ENCODE peak calls at places on chromosomes 2 and 18, in seven cellular contexts. Q is neuronal stem cell, C is IMR-90, P is mesendoderm, R is trophoblast cell, M is H9, L is H1. S is an unnamed sample.

GRCh38 chr2:96122391-96122790 is 6.0 kb upstream of the ADRA2B start:
- DNase-seq in R (no peak), Q (no peak), C (no peak), M (no peak), L (no peak), P (no peak), S (no peak)

GRCh38 chr18:58911241-58911640 is 46.6 kb downstream of the ZNF532 start:
- DNase-seq in L (no peak), P (peak; percentile 30), Q (no peak), C (peak; percentile 31), R (no peak), M (no peak), S (peak; percentile 43)

GRCh38 chr18:33744032-33744697 is 166.1 kb downstream of the ASXL3 start:
- DNase-seq in P (peak; percentile 13), Q (no peak), L (no peak), R (no peak), M (no peak), C (no peak), S (no peak)

GRCh38 chr2:20914771-20915170 is 91.9 kb upstream of the LDAH start:
- DNase-seq in L (no peak), R (no peak), C (no peak), P (no peak), M (no peak), Q (no peak), S (no peak)

GRCh38 chr2:203360833-203361430 is 32.7 kb downstream of the ABI2 start:
- DNase-seq in C (peak; percentile 19), M (no peak), P (no peak), R (no peak), L (no peak), Q (no peak), S (no peak)

GRCh38 chr2:218003994-218004419 is 1.2 kb upstream of the TNS1 start:
- DNase-seq in C (peak; percentile 95), Q (no peak), L (no peak), M (no peak), P (no peak), R (no peak), S (peak; percentile 48)

GRCh38 chr18:63689064-63689463 is 13.7 kb upstream of the SERPINB11 start:
- DNase-seq in Q (no peak), R (no peak), C (no peak), M (no peak), P (no peak), L (no peak), S (no peak)

GRCh38 chr18:11052800-11053199 is 96.6 kb downstream of the PIEZO2 start:
- DNase-seq in R (no peak), L (no peak), Q (no peak), C (peak; percentile 81), M (no peak), P (peak; percentile 49), S (peak; percentile 87)

GRCh38 chr2:120830096-120830830 is 94.6 kb downstream of the GLI2 start:
- DNase-seq in L (no peak), P (no peak), R (no peak), Q (no peak), C (no peak), M (no peak), S (no peak)

GRCh38 chr2:159497256-159497655 is 119.1 kb downstream of the BAZ2B start:
- DNase-seq in P (peak; percentile 54), M (no peak), R (peak; percentile 34), L (no peak), Q (no peak), C (peak; percentile 95), S (peak; percentile 96)

GRCh38 chr18:52392160-52392559 is 52.2 kb downstream of the DCC start:
- DNase-seq in L (no peak), M (no peak), C (peak; percentile 12), P (no peak), Q (no peak), R (no peak), S (no peak)

GRCh38 chr2:234392230-234392629 is 104.7 kb downstream of the ARL4C start:
- DNase-seq in L (no peak), M (no peak), C (no peak), R (no peak), P (no peak), Q (no peak), S (no peak)

GRCh38 chr2:226673314-226673723 is 126.3 kb downstream of the IRS1 start:
- DNase-seq in M (no peak), Q (no peak), L (no peak), P (peak; percentile 90), C (peak; percentile 94), R (peak; percentile 79), S (peak; percentile 77)

GRCh38 chr18:67525328-67526110 is 9.0 kb upstream of the DSEL start:
- DNase-seq in L (no peak), Q (peak; percentile 39), P (peak; percentile 90), M (no peak), C (peak; percentile 99), R (peak; percentile 90), S (peak; percentile 90)

GRCh38 chr2:157684940-157685466 is 56.3 kb upstream of the ACVR1C start:
- DNase-seq in R (no peak), M (no peak), L (no peak), C (no peak), Q (no peak), P (peak; percentile 22), S (no peak)

GRCh38 chr2:189142893-189143759 is 36.4 kb downstream of the COL5A2 start:
- DNase-seq in L (peak; percentile 17), C (peak; percentile 36), M (peak; percentile 60), Q (peak; percentile 39), P (peak; percentile 91), R (peak; percentile 27), S (peak; percentile 40)

GRCh38 chr2:176129013-176129796 is at the start of gene HOXD8:
- DNase-seq in M (peak; percentile 65), P (peak; percentile 73), L (no peak), R (no peak), Q (no peak), C (peak; percentile 9), S (peak; percentile 57)

GRCh38 chr2:232103140-232103737 is 141.7 kb downstream of the DIS3L2 start:
- DNase-seq in P (no peak), C (no peak), R (no peak), L (no peak), M (no peak), Q (no peak), S (no peak)

GRCh38 chr2:73925853-73926492 is 707 bp upstream of the DGUOK start:
- DNase-seq in Q (no peak), C (no peak), M (peak; percentile 36), L (no peak), R (peak; percentile 29), P (no peak), S (no peak)

GRCh38 chr2:174176898-174177297 is 71.4 kb downstream of the OLA1 start:
- DNase-seq in R (peak; percentile 78), Q (peak; percentile 23), L (no peak), C (peak; percentile 44), M (no peak), P (peak; percentile 91), S (no peak)
- H2BK120ac ChIP-seq in R (no peak overlapping the region), Q (no peak overlapping the region), L (no peak overlapping the region), C (no peak overlapping the region), M (no peak overlapping the region), P (no peak overlapping the region), S (no peak overlapping the region)

GRCh38 chr2:127421116-127421800 is 3.0 kb downstream of the PROC start:
- DNase-seq in Q (no peak), P (no peak), C (no peak), M (no peak), R (no peak), L (no peak), S (no peak)

GRCh38 chr2:127423476-127423840 is 5.2 kb downstream of the PROC start:
- DNase-seq in R (no peak), M (no peak), Q (no peak), P (no peak), C (no peak), L (no peak), S (peak; percentile 18)

GRCh38 chr2:127421871-127422618 is 3.8 kb downstream of the PROC start:
- DNase-seq in R (no peak), Q (no peak), M (no peak), L (no peak), C (no peak), P (no peak), S (no peak)

GRCh38 chr2:127423880-127424279 is 5.7 kb downstream of the PROC start:
- DNase-seq in P (no peak), L (no peak), M (no peak), Q (no peak), R (no peak), C (no peak), S (no peak)

DNA sequence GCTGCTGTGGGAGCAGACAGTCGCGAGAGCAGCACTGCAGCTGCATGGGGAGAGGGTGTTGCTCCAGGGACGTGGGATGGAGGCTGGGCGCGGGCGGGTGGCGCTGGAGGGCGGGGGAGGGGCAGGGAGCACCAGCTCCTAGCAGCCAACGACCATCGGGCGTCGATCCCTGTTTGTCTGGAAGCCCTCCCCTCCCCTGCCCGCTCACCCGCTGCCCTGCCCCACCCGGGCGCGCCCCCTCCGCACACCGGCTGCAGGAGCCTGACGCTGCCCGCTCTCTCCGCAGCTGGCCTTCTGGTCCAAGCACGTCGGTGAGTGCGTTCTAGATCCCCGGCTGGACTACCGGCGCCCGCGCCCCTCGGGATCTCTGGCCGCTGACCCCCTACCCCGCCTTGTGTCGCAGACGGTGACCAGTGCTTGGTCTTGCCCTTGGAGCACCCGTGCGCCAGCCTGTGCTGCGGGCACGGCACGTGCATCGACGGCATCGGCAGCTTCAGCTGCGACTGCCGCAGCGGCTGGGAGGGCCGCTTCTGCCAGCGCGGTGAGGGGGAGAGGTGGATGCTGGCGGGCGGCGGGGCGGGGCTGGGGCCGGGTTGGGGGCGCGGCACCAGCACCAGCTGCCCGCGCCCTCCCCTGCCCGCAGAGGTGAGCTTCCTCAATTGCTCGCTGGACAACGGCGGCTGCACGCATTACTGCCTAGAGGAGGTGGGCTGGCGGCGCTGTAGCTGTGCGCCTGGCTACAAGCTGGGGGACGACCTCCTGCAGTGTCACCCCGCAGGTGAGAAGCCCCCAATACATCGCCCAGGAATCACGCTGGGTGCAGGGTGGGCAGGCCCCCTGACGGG is 4.6 kb downstream of the PROC start:
- DNase-seq in P (peak; percentile 47), Q (no peak), R (no peak), M (peak; percentile 79), C (no peak), L (no peak), S (no peak)
- H2BK120ac ChIP-seq in P (no peak overlapping the region), Q (peak overlapping the region; percentile 42), R (no peak overlapping the region), M (no peak overlapping the region), C (no peak overlapping the region), L (no peak overlapping the region), S (no peak overlapping the region)

DNA sequence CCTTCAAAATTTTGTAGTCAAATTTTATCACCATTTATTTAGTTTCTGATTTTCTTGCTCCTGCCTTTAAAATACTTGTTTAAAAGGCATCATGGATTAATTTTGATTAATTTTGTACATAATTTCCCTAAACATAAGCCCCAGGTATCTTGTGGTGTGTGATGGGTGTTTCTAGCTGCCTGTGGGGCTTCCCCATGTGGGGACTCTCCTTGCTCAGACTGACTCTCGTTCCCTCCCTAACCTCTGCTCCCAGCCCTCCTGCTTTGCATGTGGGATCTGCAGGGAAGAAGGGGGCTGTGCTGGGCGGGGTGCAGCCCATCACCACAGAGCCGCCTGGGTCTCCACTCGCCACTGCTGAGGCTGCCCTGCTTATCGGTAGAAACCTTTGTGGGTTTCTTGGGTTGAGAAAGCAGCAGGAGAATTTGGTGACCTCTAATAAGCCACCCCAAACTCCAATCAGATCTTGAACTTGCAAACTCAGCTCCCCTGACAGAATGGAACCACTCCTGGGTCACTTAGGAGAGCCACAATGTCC is 72.5 kb downstream of the MRPS9 start:
- DNase-seq in P (no peak), C (no peak), M (no peak), R (no peak), Q (no peak), L (no peak), S (no peak)
- H2BK120ac ChIP-seq in P (no peak overlapping the region), C (no peak overlapping the region), M (no peak overlapping the region), R (no peak overlapping the region), Q (no peak overlapping the region), L (no peak overlapping the region), S (no peak overlapping the region)

GRCh38 chr2:206240335-206240734 is 34.1 kb upstream of the ZDBF2 start:
- DNase-seq in R (no peak), L (no peak), Q (no peak), P (no peak), C (no peak), M (no peak), S (no peak)
- H2BK120ac ChIP-seq in R (no peak overlapping the region), L (no peak overlapping the region), Q (no peak overlapping the region), P (no peak overlapping the region), C (no peak overlapping the region), M (no peak overlapping the region), S (no peak overlapping the region)

S was measured in mesenchymal stem cell.